ENCODE peak calls at places on chromosome 12, in six cellular contexts. G is GM12878, Y is SK-N-SH, M is HCT116, N is K562, X is HepG2. J is an unnamed sample.

GRCh38 chr12:48980953-48981756 is 3.0 kb downstream of the WNT1 start:
- DNase-seq in G (no peak), Y (peak), M (no peak), N (no peak), X (no peak), J (peak)

GRCh38 chr12:126337556-126337955 is 1272.3 kb downstream of the AACS start:
- DNase-seq in G (no peak), Y (peak), M (no peak), N (no peak), X (no peak), J (no peak)

GRCh38 chr12:124466200-124467128 is 100.9 kb downstream of the NCOR2 start:
- DNase-seq in G (no peak), Y (no peak), M (no peak), N (no peak), X (no peak), J (no peak)

GRCh38 chr12:25718081-25718731 is 165.1 kb upstream of the LMNTD1 start:
- DNase-seq in G (no peak), Y (no peak), M (no peak), N (no peak), X (no peak), J (peak)

GRCh38 chr12:76755829-76756379 is 8.0 kb upstream of the ZDHHC17 start:
- DNase-seq in G (no peak), Y (no peak), M (no peak), N (no peak), X (no peak), J (peak)

GRCh38 chr12:68428724-68429580 is 96.8 kb upstream of the MDM1 start:
- DNase-seq in G (no peak), Y (no peak), M (no peak), N (no peak), X (peak), J (no peak)

GRCh38 chr12:71472441-71472911 is 32.9 kb downstream of the LGR5 start:
- DNase-seq in G (no peak), Y (no peak), M (no peak), N (no peak), X (peak), J (no peak)

GRCh38 chr12:45669093-45669492 is 60.4 kb upstream of the ARID2 start:
- DNase-seq in G (peak), Y (no peak), M (no peak), N (no peak), X (no peak), J (no peak)

GRCh38 chr12:10673660-10674384 is at the start of gene STYK1:
- DNase-seq in G (peak), Y (peak), M (peak), N (peak), X (peak), J (peak)

GRCh38 chr12:52221912-52222457 is 11.1 kb upstream of the KRT7 start:
- DNase-seq in G (no peak), Y (no peak), M (peak), N (peak), X (no peak), J (peak)

GRCh38 chr12:57521475-57522018 is 1.1 kb upstream of the MBD6 start:
- DNase-seq in G (no peak), Y (no peak), M (no peak), N (peak), X (peak), J (peak)

GRCh38 chr12:92110083-92110640 is 35.5 kb downstream of the BTG1 start:
- DNase-seq in G (no peak), Y (no peak), M (no peak), N (no peak), X (no peak), J (no peak)

GRCh38 chr12:85654456-85654840 is 181.8 kb downstream of the RASSF9 start:
- DNase-seq in G (no peak), Y (no peak), M (no peak), N (no peak), X (no peak), J (no peak)

GRCh38 chr12:46179693-46180452 is 89.0 kb downstream of the SLC38A1 start:
- DNase-seq in G (peak), Y (no peak), M (no peak), N (no peak), X (peak), J (no peak)

GRCh38 chr12:105214670-105215375 is 21.2 kb downstream of the APPL2 start:
- DNase-seq in G (no peak), Y (no peak), M (no peak), N (no peak), X (peak), J (no peak)

GRCh38 chr12:18141583-18141982 is 51.6 kb upstream of the RERGL start:
- DNase-seq in G (no peak), Y (no peak), M (no peak), N (no peak), X (no peak), J (no peak)

GRCh38 chr12:31277081-31277480 is 48.9 kb downstream of the SINHCAF start:
- DNase-seq in G (no peak), Y (no peak), M (no peak), N (no peak), X (no peak), J (no peak)

GRCh38 chr12:66823857-66824570 is 145.1 kb upstream of the GRIP1 start:
- DNase-seq in G (no peak), Y (no peak), M (no peak), N (no peak), X (no peak), J (no peak)

GRCh38 chr12:126905752-126906151 is 1361.2 kb upstream of the TMEM132C start:
- DNase-seq in G (no peak), Y (no peak), M (no peak), N (no peak), X (no peak), J (no peak)

GRCh38 chr12:121364657-121365265 is 12.6 kb upstream of the ANAPC5 start:
- DNase-seq in G (no peak), Y (no peak), M (no peak), N (no peak), X (no peak), J (no peak)

GRCh38 chr12:896031-896430 is 53.5 kb downstream of the RAD52 start:
- DNase-seq in G (no peak), Y (no peak), M (no peak), N (no peak), X (no peak), J (no peak)

GRCh38 chr12:128459067-128459466 is 192.1 kb downstream of the TMEM132C start:
- DNase-seq in G (no peak), Y (no peak), M (no peak), N (no peak), X (no peak), J (no peak)

GRCh38 chr12:122527478-122527944 is 462 bp downstream of the KNTC1 start:
- DNase-seq in G (no peak), Y (peak), M (no peak), N (peak), X (no peak), J (peak)

GRCh38 chr12:122366685-122367475 is 55.6 kb downstream of the CLIP1 start:
- DNase-seq in G (no peak), Y (no peak), M (peak), N (peak), X (peak), J (peak)

GRCh38 chr12:50985322-50985721 is 33.0 kb downstream of the HIGD1C start:
- DNase-seq in G (no peak), Y (no peak), M (peak), N (no peak), X (peak), J (no peak)

GRCh38 chr12:57852195-57852594 is 5.7 kb upstream of the CTDSP2 start:
- DNase-seq in G (no peak), Y (no peak), M (no peak), N (no peak), X (no peak), J (no peak)

GRCh38 chr12:1634590-1635191 is 5.7 kb downstream of the WNT5B start:
- DNase-seq in G (no peak), Y (peak), M (peak), N (peak), X (peak), J (peak)

GRCh38 chr12:48296586-48297396 is 53.9 kb downstream of the ZNF641 start:
- DNase-seq in G (no peak), Y (peak), M (no peak), N (peak), X (no peak), J (peak)

GRCh38 chr12:52802442-52802841 is 6.5 kb upstream of the KRT3 start:
- DNase-seq in G (no peak), Y (no peak), M (no peak), N (no peak), X (no peak), J (no peak)

GRCh38 chr12:74620932-74621331 is 83.3 kb downstream of the ATXN7L3B start:
- DNase-seq in G (no peak), Y (no peak), M (no peak), N (no peak), X (no peak), J (no peak)
- H2AFZ ChIP-seq in G (no peak), Y (no peak), M (peak), N (no peak), X (no peak), J (no peak)

GRCh38 chr12:11856971-11857370 is 207.5 kb downstream of the ETV6 start:
- DNase-seq in G (no peak), Y (no peak), M (no peak), N (no peak), X (no peak), J (no peak)
- TF ChIP-seq REST in G (no peak), Y (no peak), M (no peak), N (no peak), X (no peak), J (no peak)

GRCh38 chr12:110176745-110177144 is 52.6 kb downstream of the IFT81 start:
- DNase-seq in G (no peak), Y (peak), M (no peak), N (no peak), X (no peak), J (no peak)
- H2AFZ ChIP-seq in G (no peak), Y (no peak), M (no peak), N (no peak), X (no peak), J (no peak)

GRCh38 chr12:80038062-80038560 is 61.2 kb upstream of the OTOGL start:
- DNase-seq in G (no peak), Y (no peak), M (no peak), N (no peak), X (no peak), J (no peak)

GRCh38 chr12:80031229-80031628 is 68.1 kb upstream of the OTOGL start:
- DNase-seq in G (no peak), Y (no peak), M (no peak), N (no peak), X (no peak), J (no peak)

GRCh38 chr12:80033457-80033856 is 65.9 kb upstream of the OTOGL start:
- DNase-seq in G (no peak), Y (no peak), M (no peak), N (no peak), X (no peak), J (no peak)

GRCh38 chr12:80032967-80033366 is 66.4 kb upstream of the OTOGL start:
- DNase-seq in G (no peak), Y (no peak), M (no peak), N (no peak), X (no peak), J (no peak)
- TF ChIP-seq REST in G (no peak), Y (no peak), M (no peak), N (no peak), X (no peak), J (no peak)

DNA sequence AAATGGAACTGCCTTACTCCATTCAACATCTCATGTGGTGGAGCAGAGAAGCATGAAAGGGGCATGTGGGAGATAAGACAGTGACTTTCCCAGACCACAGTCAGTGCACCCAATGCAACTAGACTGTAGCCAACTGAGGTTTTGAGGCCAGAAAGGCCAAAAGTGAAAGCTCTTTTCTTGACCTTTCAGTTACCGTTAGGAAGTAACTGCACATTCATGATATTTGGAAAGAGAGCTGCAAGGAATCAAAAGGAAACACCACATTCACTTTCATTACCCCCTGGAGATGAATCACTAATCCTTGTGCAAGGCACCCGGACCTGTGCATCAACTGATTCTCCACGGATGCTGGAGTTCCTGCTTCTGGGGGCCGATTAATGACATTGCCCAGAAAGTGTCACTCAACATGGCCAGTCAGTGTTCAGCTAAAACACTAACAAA is 72.9 kb upstream of the ELK3 start:
- DNase-seq in G (peak), Y (no peak), M (no peak), N (peak), X (no peak), J (no peak)
- H2AFZ ChIP-seq in G (no peak), Y (no peak), M (no peak), N (no peak), X (no peak), J (peak)

DNA sequence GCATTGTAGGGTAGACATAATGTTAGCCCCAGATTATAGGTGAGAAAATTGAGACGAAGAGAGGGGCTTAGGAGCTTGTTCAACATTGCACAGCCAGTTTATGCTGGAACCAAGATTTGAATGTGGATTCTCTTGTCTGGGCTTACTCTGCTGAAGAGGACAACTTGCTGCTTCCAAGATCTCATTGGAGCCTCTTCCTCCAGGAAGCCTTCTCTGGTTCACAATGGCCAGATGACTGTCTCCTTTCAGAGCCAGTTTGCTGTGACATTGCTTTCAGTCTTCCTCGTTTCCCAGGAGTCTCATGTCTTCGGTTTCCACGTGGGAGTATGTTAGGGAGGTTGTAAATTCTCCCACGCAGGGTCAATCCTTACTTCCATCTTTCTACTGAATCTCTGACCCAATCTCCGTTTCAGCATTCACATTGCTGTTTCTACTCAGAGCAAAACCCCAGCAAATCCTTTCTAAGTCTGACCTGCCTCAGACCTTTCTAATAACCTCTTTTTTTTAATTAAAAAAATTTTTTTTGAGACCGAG is 62.2 kb upstream of the LHX5 start:
- DNase-seq in G (no peak), Y (no peak), M (no peak), N (no peak), X (no peak), J (no peak)
- TF ChIP-seq REST in G (no peak), Y (no peak), M (no peak), N (no peak), X (no peak), J (no peak)

DNA sequence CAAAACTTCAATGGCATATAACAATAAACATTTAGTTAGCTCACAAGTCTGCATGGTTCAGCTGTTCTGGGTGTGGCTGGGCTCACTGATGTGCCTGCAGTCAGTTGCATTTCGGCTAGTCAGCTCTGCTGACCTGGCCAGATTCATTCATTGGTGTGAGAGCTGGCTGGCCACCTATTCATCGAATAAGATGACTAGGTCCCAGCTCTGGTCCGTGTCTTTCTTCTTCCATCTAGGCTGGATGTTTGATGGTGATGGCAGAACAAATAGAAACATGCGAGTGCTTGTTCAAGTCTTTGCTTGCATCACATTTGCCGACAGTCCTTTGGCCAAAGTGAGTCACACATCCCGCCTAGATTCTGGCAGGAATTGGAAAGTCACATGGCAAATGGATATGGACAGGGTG is 203.3 kb upstream of the CRY1 start:
- DNase-seq in G (no peak), Y (no peak), M (no peak), N (no peak), X (no peak), J (no peak)
- H2AFZ ChIP-seq in G (no peak), Y (no peak), M (no peak), N (no peak), X (no peak), J (no peak)

GRCh38 chr12:6215932-6216494 is 15.8 kb downstream of the CD9 start:
- DNase-seq in G (no peak), Y (no peak), M (peak), N (no peak), X (no peak), J (peak)
- TF ChIP-seq REST in G (no peak), Y (no peak), M (no peak), N (no peak), X (no peak), J (no peak)

J was measured in GM23338.